ENCODE peak calls at places on chromosomes 4 and X, in ten cellular contexts. K is AG04450; J is cardiac septum; P is NCI-H1092 treated with DMSO at 0.1 percent for 48 hours; N is amygdala; R is NCI-H2029 treated with DMSO at 0.1 percent for 48 hours; Y is MM.1S; B is RPMI7951; W is neural progenitor cell; T is stimulated activated CD4-positive, alpha-beta T cell treated with anti-CD3 and anti-CD28 coated beads, Interleukin-4, amount 100 ng/mL, for 24 hours. Q is an unnamed sample.

GRCh38 chrX:71996826-71997225 is 86.2 kb downstream of the NHSL2 start:
- DNase-seq in K (no peak), J (no peak), P (no peak), N (no peak), R (no peak), Y (no peak), B (peak), W (peak), T (no peak), Q (peak)

GRCh38 chr4:57233391-57233790 is 123.2 kb upstream of the IGFBP7 start:
- DNase-seq in K (peak), J (no peak), P (peak), N (no peak), R (no peak), Y (no peak), B (peak), W (no peak), T (no peak), Q (peak)

GRCh38 chr4:100147198-100147597 is 43.1 kb downstream of the DDIT4L start:
- DNase-seq in K (no peak), J (no peak), P (no peak), N (no peak), R (no peak), Y (no peak), B (no peak), W (no peak), T (no peak), Q (no peak)

GRCh38 chr4:123386608-123387007 is 10.0 kb upstream of the SPRY1 start:
- DNase-seq in K (no peak), J (no peak), P (no peak), N (no peak), R (no peak), Y (no peak), B (peak), W (no peak), T (no peak), Q (no peak)

GRCh38 chr4:69896530-69897116 is 34.2 kb upstream of the CSN1S1 start:
- DNase-seq in K (no peak), J (no peak), P (no peak), N (no peak), R (no peak), Y (peak), B (no peak), W (peak), T (no peak), Q (no peak)

GRCh38 chrX:125769628-125770027 is 396.5 kb downstream of the DCAF12L2 start:
- DNase-seq in K (no peak), J (no peak), P (no peak), N (no peak), R (no peak), Y (no peak), B (no peak), W (no peak), T (no peak), Q (no peak)

GRCh38 chrX:43958529-43958928 is 14.7 kb downstream of the NDP start:
- DNase-seq in K (peak), J (no peak), P (peak), N (no peak), R (peak), Y (peak), B (peak), W (peak), T (peak), Q (peak)

GRCh38 chrX:7054219-7055206 is 93.0 kb upstream of the STS start:
- DNase-seq in K (no peak), J (no peak), P (no peak), N (no peak), R (peak), Y (no peak), B (no peak), W (no peak), T (no peak), Q (no peak)

GRCh38 chr4:173990126-173990878 is 293.2 kb downstream of the FBXO8 start:
- DNase-seq in K (no peak), J (no peak), P (peak), N (no peak), R (no peak), Y (peak), B (peak), W (peak), T (no peak), Q (peak)

GRCh38 chr4:183200453-183200852 is 101.4 kb downstream of the WWC2 start:
- DNase-seq in K (peak), J (no peak), P (no peak), N (no peak), R (peak), Y (no peak), B (peak), W (peak), T (no peak), Q (peak)

GRCh38 chr4:152572417-152573086 is 36.7 kb upstream of the FBXW7 start:
- DNase-seq in K (no peak), J (no peak), P (no peak), N (no peak), R (no peak), Y (no peak), B (peak), W (no peak), T (no peak), Q (no peak)